ENCODE peak calls at places on chromosomes 1 and 21, in four cellular contexts. B is fibroblast of lung, F is neural progenitor cell, A is progenitor cell of endocrine pancreas. Z is an unnamed sample.

GRCh38 chr1:109821221-109821669 is 57.5 kb upstream of the EPS8L3 start:
- DNase-seq in F (no peak), A (no peak), B (peak; percentile 96), Z (no peak)

GRCh38 chr21:40924641-40925040 is 77.7 kb upstream of the DSCAM start:
- DNase-seq in B (no peak), F (no peak), A (no peak), Z (no peak)

GRCh38 chr1:57411262-57411661 is 12.6 kb downstream of the DAB1 start:
- DNase-seq in B (peak; percentile 77), F (no peak), A (no peak), Z (no peak)

GRCh38 chr1:110440877-110441276 is 10.1 kb upstream of the PROK1 start:
- DNase-seq in B (peak; percentile 39), A (no peak), F (no peak), Z (no peak)

GRCh38 chr1:104476126-104476525 is 726.4 kb downstream of the AMY1C start:
- DNase-seq in A (no peak), F (no peak), B (no peak), Z (no peak)

GRCh38 chr1:56448937-56449336 is 130.4 kb downstream of the PLPP3 start:
- DNase-seq in A (no peak), B (no peak), F (no peak), Z (no peak)

GRCh38 chr1:20538760-20539551 is 13.4 kb upstream of the FAM43B start:
- DNase-seq in A (no peak), F (no peak), B (no peak), Z (no peak)

GRCh38 chr1:61842863-61843514 is 100.7 kb downstream of the PATJ start:
- DNase-seq in B (no peak), F (peak; percentile 23), A (no peak), Z (no peak)

GRCh38 chr21:33399821-33400220 is 3.4 kb upstream of the IFNGR2 start:
- DNase-seq in A (no peak), F (no peak), B (no peak), Z (no peak)

GRCh38 chr1:182641561-182641960 is 37.4 kb upstream of the RGS16 start:
- DNase-seq in F (no peak), B (no peak), A (no peak), Z (no peak)

GRCh38 chr1:231139125-231139649 is 22.7 kb upstream of the TRIM67 start:
- DNase-seq in B (peak; percentile 93), A (no peak), F (no peak), Z (no peak)

DNA sequence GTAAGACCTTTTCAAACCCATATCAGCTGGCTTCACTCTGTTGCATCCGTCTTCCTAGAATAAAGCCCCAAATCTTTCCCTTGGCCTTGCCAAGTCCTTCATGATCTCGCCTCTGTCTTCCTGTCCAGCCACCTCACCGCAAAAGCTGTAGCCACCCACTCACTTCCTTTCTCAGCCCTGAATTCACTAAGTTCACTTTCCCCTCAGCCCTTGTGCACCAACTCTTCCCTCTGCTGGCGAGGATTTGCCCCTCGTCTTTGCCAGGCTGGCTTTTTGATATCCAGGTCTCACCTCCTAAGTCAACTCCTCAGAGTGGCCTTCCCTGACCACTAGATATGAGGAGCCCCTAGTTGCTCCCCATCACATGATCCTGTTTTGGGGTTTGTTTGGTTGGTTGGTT is 3.9 kb upstream of the COL16A1 start:
- DNase-seq in A (no peak), B (peak; percentile 92), F (no peak), Z (no peak)
- TF ChIP-seq CTCF in A (no peak), B (peak; percentile 31), F (no peak), Z (no peak)

GRCh38 chr1:95916616-95917015 is 682.6 kb downstream of the RWDD3 start:
- DNase-seq in F (peak; percentile 40), B (peak; percentile 8), A (no peak), Z (no peak)
- TF ChIP-seq CTCF in F (peak; percentile 64), B (peak; percentile 56), A (peak; percentile 51), Z (no peak)

DNA sequence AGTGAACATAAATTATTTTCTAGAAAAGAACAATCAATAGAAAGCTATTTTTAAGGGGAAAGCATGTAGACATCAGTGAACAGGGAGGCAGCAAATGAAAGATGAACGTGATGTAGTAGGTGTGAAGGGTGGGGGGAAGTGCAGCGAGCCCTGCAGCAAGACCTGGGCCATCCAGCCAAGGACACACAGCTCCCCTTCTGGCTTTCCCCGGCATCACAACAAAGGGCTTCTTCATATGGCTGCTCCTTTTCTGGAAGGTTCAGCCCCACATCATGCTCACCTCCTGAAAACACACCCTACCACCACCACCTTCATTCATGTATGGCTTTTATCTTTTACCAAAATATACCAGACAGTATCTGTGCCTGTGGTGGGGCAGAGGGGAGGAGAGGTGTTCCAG is 109.1 kb upstream of the ETS2 start:
- DNase-seq in A (no peak), B (no peak), F (no peak), Z (no peak)
- TF ChIP-seq CTCF in A (peak; percentile 6), B (no peak), F (no peak), Z (no peak)

GRCh38 chr1:24074817-24075725 is 36.9 kb downstream of the MYOM3 start:
- DNase-seq in B (no peak), F (no peak), A (no peak), Z (no peak)
- TF ChIP-seq CTCF in B (no peak), F (no peak), A (no peak), Z (no peak)

GRCh38 chr21:21002137-21002536 is 3.9 kb downstream of the NCAM2 start:
- DNase-seq in B (no peak), A (no peak), F (no peak), Z (no peak)

GRCh38 chr21:21007606-21008005 is 9.4 kb downstream of the NCAM2 start:
- DNase-seq in B (peak; percentile 53), A (no peak), F (no peak), Z (no peak)

GRCh38 chr21:21001591-21002100 is 3.4 kb downstream of the NCAM2 start:
- DNase-seq in A (no peak), F (no peak), B (no peak), Z (no peak)

GRCh38 chr21:21000576-21001175 is 2.5 kb downstream of the NCAM2 start:
- DNase-seq in B (no peak), F (no peak), A (no peak), Z (no peak)

GRCh38 chr21:21003701-21004100 is 5.5 kb downstream of the NCAM2 start:
- DNase-seq in A (no peak), F (peak; percentile 56), B (peak; percentile 23), Z (no peak)
- TF ChIP-seq CTCF in A (peak; percentile 44), F (peak; percentile 60), B (peak; percentile 53), Z (peak; percentile 40)

DNA sequence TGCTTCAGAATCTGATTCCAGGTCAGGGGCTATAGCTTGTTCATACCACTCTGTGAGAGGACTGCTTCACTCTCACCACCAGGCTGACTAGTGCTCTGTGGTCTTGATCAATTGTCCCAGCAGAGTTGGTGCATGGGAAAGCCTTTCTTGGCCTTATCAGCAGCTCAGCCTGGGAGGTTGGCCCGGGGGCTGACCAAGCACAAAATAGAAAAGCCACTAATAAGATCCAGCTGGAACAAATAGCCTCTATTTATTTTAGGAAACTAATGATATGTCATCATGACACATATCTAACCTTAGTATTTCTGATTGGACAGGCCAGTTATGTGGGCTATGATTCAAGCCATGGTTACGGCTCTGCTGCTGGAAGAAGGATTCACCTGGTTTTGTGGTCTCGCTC is 134.2 kb downstream of the GDAP2 start:
- DNase-seq in B (peak; percentile 88), A (no peak), F (no peak), Z (no peak)
- TF ChIP-seq CTCF in B (peak; percentile 35), A (no peak), F (no peak), Z (no peak)

DNA sequence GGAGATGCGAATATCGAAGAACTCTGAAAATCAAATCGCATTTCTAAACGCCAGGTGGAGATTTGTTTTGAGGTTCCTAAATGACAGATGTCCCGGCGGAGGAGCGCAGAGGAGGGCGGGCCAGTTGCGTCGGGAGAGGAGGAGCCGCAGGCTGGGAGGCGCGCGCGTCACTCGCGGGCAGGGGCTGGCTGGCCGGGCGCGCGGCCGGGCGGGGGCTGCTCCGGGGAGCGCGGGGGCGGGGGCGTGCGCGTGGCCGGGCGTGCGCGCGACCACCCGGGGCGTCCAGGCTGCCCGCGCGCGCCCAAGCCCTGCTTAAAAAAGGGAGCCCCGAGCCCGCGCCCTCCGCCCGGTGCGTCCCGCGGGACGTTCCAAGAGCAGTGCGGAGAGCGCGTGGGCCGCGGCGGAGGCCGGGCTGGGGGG is 47.3 kb downstream of the H3-3A start:
- DNase-seq in A (peak; percentile 75), B (peak; percentile 80), F (peak; percentile 93), Z (peak; percentile 83)
- TF ChIP-seq CTCF in A (no peak), B (no peak), F (no peak), Z (no peak)

DNA sequence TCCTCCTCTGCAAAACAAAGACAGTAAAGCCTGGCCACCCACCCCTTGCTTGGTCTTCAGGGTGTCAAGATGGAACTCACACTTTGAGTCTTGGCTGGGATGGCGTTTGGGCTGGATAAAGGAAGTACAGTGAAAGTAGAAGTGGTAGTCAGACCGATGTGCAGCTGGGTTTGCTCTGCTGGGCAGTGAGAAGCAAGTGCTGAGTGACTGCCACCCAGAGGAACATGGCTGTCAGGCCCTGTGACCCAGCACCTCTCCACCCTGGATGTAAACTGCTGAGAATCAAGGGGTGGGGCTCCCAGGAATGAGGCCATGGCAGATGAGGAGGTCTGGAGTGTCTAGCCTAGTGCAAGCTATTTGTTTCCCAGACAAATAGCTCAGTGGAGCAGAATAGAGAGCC is 51.2 kb downstream of the POFUT2 start:
- DNase-seq in A (no peak), B (no peak), F (no peak), Z (no peak)
- TF ChIP-seq CTCF in A (no peak), B (no peak), F (no peak), Z (no peak)

GRCh38 chr1:88609051-88609450 is 75.0 kb upstream of the PKN2 start:
- DNase-seq in B (no peak), F (no peak), A (no peak), Z (no peak)

GRCh38 chr1:88610687-88611086 is 73.4 kb upstream of the PKN2 start:
- DNase-seq in B (no peak), F (no peak), A (no peak), Z (no peak)

GRCh38 chr1:88612783-88613182 is 71.3 kb upstream of the PKN2 start:
- DNase-seq in B (no peak), F (no peak), A (no peak), Z (no peak)

GRCh38 chr1:88612299-88612698 is 71.8 kb upstream of the PKN2 start:
- DNase-seq in A (no peak), F (peak; percentile 76), B (no peak), Z (no peak)

DNA sequence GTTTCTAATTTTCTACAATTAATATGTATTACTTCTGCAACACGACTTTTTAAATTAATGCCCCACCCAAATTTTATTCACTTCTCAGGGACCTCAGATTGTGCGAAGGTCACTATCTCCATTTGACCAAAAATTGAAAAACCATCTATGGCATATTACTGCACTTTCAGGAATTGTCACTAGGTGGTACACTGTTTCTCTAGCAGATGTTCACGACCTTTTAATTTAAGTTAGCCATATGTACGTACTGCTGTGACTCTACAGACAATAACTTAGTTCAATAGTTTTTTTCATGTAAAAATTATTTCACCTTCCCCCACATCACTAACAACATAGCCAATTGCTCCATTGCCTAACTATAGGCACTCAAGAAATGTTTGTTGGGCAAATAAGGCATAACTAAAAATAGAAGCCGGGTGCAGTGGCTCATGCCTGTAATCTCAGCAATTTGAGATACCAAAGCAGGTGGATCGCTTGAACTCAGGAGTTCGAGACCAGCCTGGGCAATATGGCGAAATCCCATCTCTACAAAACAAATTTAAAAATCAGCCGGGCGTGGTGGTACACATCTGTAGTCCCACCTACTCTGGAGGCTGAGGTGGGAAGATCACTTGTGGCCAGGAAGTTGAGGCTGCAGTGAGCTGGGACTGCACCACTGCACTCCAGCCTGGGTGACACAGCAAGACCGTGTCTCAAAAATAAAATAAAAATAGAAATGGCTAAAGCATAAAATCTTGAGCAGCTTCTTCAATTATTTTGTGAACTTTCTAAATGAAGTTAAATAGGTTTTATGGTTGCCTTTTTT is 75.7 kb upstream of the PKN2 start:
- DNase-seq in A (no peak), B (peak; percentile 17), F (peak; percentile 39), Z (no peak)
- TF ChIP-seq CTCF in A (peak; percentile 63), B (peak; percentile 74), F (peak; percentile 72), Z (peak; percentile 77)

GRCh38 chr1:85027242-85027983 is 20.9 kb downstream of the MCOLN3 start:
- DNase-seq in A (no peak), F (peak; percentile 26), B (peak; percentile 10), Z (no peak)
- TF ChIP-seq CTCF in A (no peak), F (peak; percentile 27), B (no peak), Z (no peak)

Z was measured in mesothelial cell of epicardium.